ENCODE peak calls at places on chromosomes 11 and 22, in seven cellular contexts. One of them, this sample, is unnamed.

GRCh38 chr11:13384837-13385417 is 78.1 kb downstream of the BTBD10 start:
- ATAC-seq in natural killer cell treated with Interleukin-12 subunit alpha and Interleukin-12 subunit beta and Interleukin-15 and Interleukin-18, amount 100 ng/mL, for 72 hours: no peak
- ATAC-seq in left lobe of liver: peak
- ATAC-seq in upper lobe of right lung: peak
- ATAC-seq in Panc1: peak
- ATAC-seq in left cardiac atrium: no peak
- ATAC-seq in WTC11: peak
- ATAC-seq in this sample: peak

GRCh38 chr11:8186429-8186828 is 17.6 kb upstream of the RIC3 start:
- ATAC-seq in natural killer cell treated with Interleukin-12 subunit alpha and Interleukin-12 subunit beta and Interleukin-15 and Interleukin-18, amount 100 ng/mL, for 72 hours: no peak
- ATAC-seq in left lobe of liver: no peak
- ATAC-seq in upper lobe of right lung: no peak
- ATAC-seq in Panc1: no peak
- ATAC-seq in left cardiac atrium: no peak
- ATAC-seq in WTC11: no peak
- ATAC-seq in this sample: no peak

GRCh38 chr11:115126515-115127208 is 377.6 kb downstream of the CADM1 start:
- ATAC-seq in natural killer cell treated with Interleukin-12 subunit alpha and Interleukin-12 subunit beta and Interleukin-15 and Interleukin-18, amount 100 ng/mL, for 72 hours: no peak
- ATAC-seq in left lobe of liver: no peak
- ATAC-seq in upper lobe of right lung: no peak
- ATAC-seq in Panc1: no peak
- ATAC-seq in left cardiac atrium: no peak
- ATAC-seq in WTC11: no peak
- ATAC-seq in this sample: peak

GRCh38 chr11:124538019-124538418 is 5.4 kb downstream of the OR8B12 start:
- ATAC-seq in natural killer cell treated with Interleukin-12 subunit alpha and Interleukin-12 subunit beta and Interleukin-15 and Interleukin-18, amount 100 ng/mL, for 72 hours: no peak
- ATAC-seq in left lobe of liver: peak
- ATAC-seq in upper lobe of right lung: peak
- ATAC-seq in Panc1: no peak
- ATAC-seq in left cardiac atrium: peak
- ATAC-seq in WTC11: no peak
- ATAC-seq in this sample: no peak

GRCh38 chr11:93577291-93577690 is 34.1 kb upstream of the SMCO4 start:
- ATAC-seq in natural killer cell treated with Interleukin-12 subunit alpha and Interleukin-12 subunit beta and Interleukin-15 and Interleukin-18, amount 100 ng/mL, for 72 hours: no peak
- ATAC-seq in left lobe of liver: no peak
- ATAC-seq in upper lobe of right lung: no peak
- ATAC-seq in Panc1: no peak
- ATAC-seq in left cardiac atrium: no peak
- ATAC-seq in WTC11: no peak
- ATAC-seq in this sample: no peak

GRCh38 chr11:134170909-134171281 is 52.9 kb downstream of the NCAPD3 start:
- ATAC-seq in natural killer cell treated with Interleukin-12 subunit alpha and Interleukin-12 subunit beta and Interleukin-15 and Interleukin-18, amount 100 ng/mL, for 72 hours: no peak
- ATAC-seq in left lobe of liver: no peak
- ATAC-seq in upper lobe of right lung: no peak
- ATAC-seq in Panc1: no peak
- ATAC-seq in left cardiac atrium: no peak
- ATAC-seq in WTC11: no peak
- ATAC-seq in this sample: no peak

GRCh38 chr11:73528420-73528819 is 69.5 kb downstream of the FAM168A start:
- ATAC-seq in natural killer cell treated with Interleukin-12 subunit alpha and Interleukin-12 subunit beta and Interleukin-15 and Interleukin-18, amount 100 ng/mL, for 72 hours: no peak
- ATAC-seq in left lobe of liver: peak
- ATAC-seq in upper lobe of right lung: peak
- ATAC-seq in Panc1: no peak
- ATAC-seq in left cardiac atrium: no peak
- ATAC-seq in WTC11: no peak
- ATAC-seq in this sample: no peak

GRCh38 chr11:9516113-9516512 is 55.3 kb downstream of the ZNF143 start:
- ATAC-seq in natural killer cell treated with Interleukin-12 subunit alpha and Interleukin-12 subunit beta and Interleukin-15 and Interleukin-18, amount 100 ng/mL, for 72 hours: no peak
- ATAC-seq in left lobe of liver: no peak
- ATAC-seq in upper lobe of right lung: no peak
- ATAC-seq in Panc1: no peak
- ATAC-seq in left cardiac atrium: no peak
- ATAC-seq in WTC11: peak
- ATAC-seq in this sample: no peak

GRCh38 chr11:124937336-124937935 is 1.6 kb upstream of the HEPACAM start:
- ATAC-seq in natural killer cell treated with Interleukin-12 subunit alpha and Interleukin-12 subunit beta and Interleukin-15 and Interleukin-18, amount 100 ng/mL, for 72 hours: no peak
- ATAC-seq in left lobe of liver: no peak
- ATAC-seq in upper lobe of right lung: no peak
- ATAC-seq in Panc1: no peak
- ATAC-seq in left cardiac atrium: no peak
- ATAC-seq in WTC11: no peak
- ATAC-seq in this sample: no peak

GRCh38 chr22:45504703-45505341 is 2.1 kb downstream of the FBLN1 start:
- ATAC-seq in natural killer cell treated with Interleukin-12 subunit alpha and Interleukin-12 subunit beta and Interleukin-15 and Interleukin-18, amount 100 ng/mL, for 72 hours: no peak
- ATAC-seq in left lobe of liver: no peak
- ATAC-seq in upper lobe of right lung: no peak
- ATAC-seq in Panc1: peak
- ATAC-seq in left cardiac atrium: peak
- ATAC-seq in WTC11: no peak
- ATAC-seq in this sample: no peak

GRCh38 chr11:12429155-12429554 is 51.8 kb downstream of the PARVA start:
- ATAC-seq in natural killer cell treated with Interleukin-12 subunit alpha and Interleukin-12 subunit beta and Interleukin-15 and Interleukin-18, amount 100 ng/mL, for 72 hours: no peak
- ATAC-seq in left lobe of liver: no peak
- ATAC-seq in upper lobe of right lung: no peak
- ATAC-seq in Panc1: no peak
- ATAC-seq in left cardiac atrium: no peak
- ATAC-seq in WTC11: no peak
- ATAC-seq in this sample: no peak

GRCh38 chr22:23218867-23219251 is 38.5 kb downstream of the BCR start:
- ATAC-seq in natural killer cell treated with Interleukin-12 subunit alpha and Interleukin-12 subunit beta and Interleukin-15 and Interleukin-18, amount 100 ng/mL, for 72 hours: no peak
- ATAC-seq in left lobe of liver: no peak
- ATAC-seq in upper lobe of right lung: peak
- ATAC-seq in Panc1: no peak
- ATAC-seq in left cardiac atrium: no peak
- ATAC-seq in WTC11: peak
- ATAC-seq in this sample: no peak

GRCh38 chr22:17435375-17435774 is 66.1 kb downstream of the CECR2 start:
- ATAC-seq in natural killer cell treated with Interleukin-12 subunit alpha and Interleukin-12 subunit beta and Interleukin-15 and Interleukin-18, amount 100 ng/mL, for 72 hours: no peak
- ATAC-seq in left lobe of liver: no peak
- ATAC-seq in upper lobe of right lung: no peak
- ATAC-seq in Panc1: no peak
- ATAC-seq in left cardiac atrium: no peak
- ATAC-seq in WTC11: no peak
- ATAC-seq in this sample: no peak

GRCh38 chr11:11978792-11979486 is 29.5 kb downstream of the DKK3 start:
- ATAC-seq in natural killer cell treated with Interleukin-12 subunit alpha and Interleukin-12 subunit beta and Interleukin-15 and Interleukin-18, amount 100 ng/mL, for 72 hours: no peak
- ATAC-seq in left lobe of liver: no peak
- ATAC-seq in upper lobe of right lung: peak
- ATAC-seq in Panc1: peak
- ATAC-seq in left cardiac atrium: peak
- ATAC-seq in WTC11: no peak
- ATAC-seq in this sample: no peak

GRCh38 chr11:3659595-3660515 is 11.3 kb downstream of the CHRNA10 start:
- ATAC-seq in natural killer cell treated with Interleukin-12 subunit alpha and Interleukin-12 subunit beta and Interleukin-15 and Interleukin-18, amount 100 ng/mL, for 72 hours: peak
- ATAC-seq in left lobe of liver: peak
- ATAC-seq in upper lobe of right lung: no peak
- ATAC-seq in Panc1: no peak
- ATAC-seq in left cardiac atrium: no peak
- ATAC-seq in WTC11: no peak
- ATAC-seq in this sample: no peak

GRCh38 chr11:35029979-35030378 is 109.0 kb upstream of the CD44 start:
- ATAC-seq in natural killer cell treated with Interleukin-12 subunit alpha and Interleukin-12 subunit beta and Interleukin-15 and Interleukin-18, amount 100 ng/mL, for 72 hours: peak
- ATAC-seq in left lobe of liver: no peak
- ATAC-seq in upper lobe of right lung: peak
- ATAC-seq in Panc1: no peak
- ATAC-seq in left cardiac atrium: no peak
- ATAC-seq in WTC11: no peak
- ATAC-seq in this sample: peak

GRCh38 chr11:117172678-117173421 is 5.7 kb upstream of the SIDT2 start:
- ATAC-seq in natural killer cell treated with Interleukin-12 subunit alpha and Interleukin-12 subunit beta and Interleukin-15 and Interleukin-18, amount 100 ng/mL, for 72 hours: no peak
- ATAC-seq in left lobe of liver: peak
- ATAC-seq in upper lobe of right lung: peak
- ATAC-seq in Panc1: no peak
- ATAC-seq in left cardiac atrium: peak
- ATAC-seq in WTC11: no peak
- ATAC-seq in this sample: no peak

GRCh38 chr22:42990131-42990838 is 24.7 kb downstream of the PACSIN2 start:
- ATAC-seq in natural killer cell treated with Interleukin-12 subunit alpha and Interleukin-12 subunit beta and Interleukin-15 and Interleukin-18, amount 100 ng/mL, for 72 hours: no peak
- ATAC-seq in left lobe of liver: peak
- ATAC-seq in upper lobe of right lung: peak
- ATAC-seq in Panc1: peak
- ATAC-seq in left cardiac atrium: no peak
- ATAC-seq in WTC11: peak
- ATAC-seq in this sample: peak

GRCh38 chr11:93734427-93735222 is 6.7 kb downstream of the TAF1D start:
- ATAC-seq in natural killer cell treated with Interleukin-12 subunit alpha and Interleukin-12 subunit beta and Interleukin-15 and Interleukin-18, amount 100 ng/mL, for 72 hours: no peak
- ATAC-seq in left lobe of liver: no peak
- ATAC-seq in upper lobe of right lung: no peak
- ATAC-seq in Panc1: no peak
- ATAC-seq in left cardiac atrium: no peak
- ATAC-seq in WTC11: peak
- ATAC-seq in this sample: no peak

GRCh38 chr22:19568337-19569311 is 44.4 kb upstream of the CLDN5 start:
- ATAC-seq in natural killer cell treated with Interleukin-12 subunit alpha and Interleukin-12 subunit beta and Interleukin-15 and Interleukin-18, amount 100 ng/mL, for 72 hours: no peak
- ATAC-seq in left lobe of liver: no peak
- ATAC-seq in upper lobe of right lung: no peak
- ATAC-seq in Panc1: no peak
- ATAC-seq in left cardiac atrium: no peak
- ATAC-seq in WTC11: no peak
- ATAC-seq in this sample: no peak

GRCh38 chr11:114147389-114148382 is 88.2 kb downstream of the ZBTB16 start:
- ATAC-seq in natural killer cell treated with Interleukin-12 subunit alpha and Interleukin-12 subunit beta and Interleukin-15 and Interleukin-18, amount 100 ng/mL, for 72 hours: no peak
- ATAC-seq in left lobe of liver: peak
- ATAC-seq in upper lobe of right lung: peak
- ATAC-seq in Panc1: no peak
- ATAC-seq in left cardiac atrium: peak
- ATAC-seq in WTC11: no peak
- ATAC-seq in this sample: no peak

GRCh38 chr11:77269484-77270123 is 31.9 kb downstream of the GDPD4 start:
- ATAC-seq in natural killer cell treated with Interleukin-12 subunit alpha and Interleukin-12 subunit beta and Interleukin-15 and Interleukin-18, amount 100 ng/mL, for 72 hours: no peak
- ATAC-seq in left lobe of liver: no peak
- ATAC-seq in upper lobe of right lung: no peak
- ATAC-seq in Panc1: no peak
- ATAC-seq in left cardiac atrium: no peak
- ATAC-seq in WTC11: no peak
- ATAC-seq in this sample: peak

GRCh38 chr11:103322861-103323260 is 213.6 kb downstream of the DYNC2H1 start:
- ATAC-seq in natural killer cell treated with Interleukin-12 subunit alpha and Interleukin-12 subunit beta and Interleukin-15 and Interleukin-18, amount 100 ng/mL, for 72 hours: no peak
- ATAC-seq in left lobe of liver: peak
- ATAC-seq in upper lobe of right lung: no peak
- ATAC-seq in Panc1: no peak
- ATAC-seq in left cardiac atrium: no peak
- ATAC-seq in WTC11: no peak
- ATAC-seq in this sample: no peak

GRCh38 chr11:2687782-2688191 is 12.0 kb downstream of the KCNQ1OT1 start:
- ATAC-seq in natural killer cell treated with Interleukin-12 subunit alpha and Interleukin-12 subunit beta and Interleukin-15 and Interleukin-18, amount 100 ng/mL, for 72 hours: no peak
- ATAC-seq in left lobe of liver: no peak
- ATAC-seq in upper lobe of right lung: peak
- ATAC-seq in Panc1: no peak
- ATAC-seq in left cardiac atrium: peak
- ATAC-seq in WTC11: no peak
- ATAC-seq in this sample: no peak

GRCh38 chr11:1349074-1349931 is 39.9 kb upstream of the TOLLIP start:
- ATAC-seq in natural killer cell treated with Interleukin-12 subunit alpha and Interleukin-12 subunit beta and Interleukin-15 and Interleukin-18, amount 100 ng/mL, for 72 hours: no peak
- ATAC-seq in left lobe of liver: no peak
- ATAC-seq in upper lobe of right lung: no peak
- ATAC-seq in Panc1: no peak
- ATAC-seq in left cardiac atrium: no peak
- ATAC-seq in WTC11: peak
- ATAC-seq in this sample: no peak

GRCh38 chr11:46677991-46678740 is 22.3 kb downstream of the ARHGAP1 start:
- ATAC-seq in natural killer cell treated with Interleukin-12 subunit alpha and Interleukin-12 subunit beta and Interleukin-15 and Interleukin-18, amount 100 ng/mL, for 72 hours: no peak
- ATAC-seq in left lobe of liver: no peak
- ATAC-seq in upper lobe of right lung: no peak
- ATAC-seq in Panc1: no peak
- ATAC-seq in left cardiac atrium: no peak
- ATAC-seq in WTC11: peak
- ATAC-seq in this sample: no peak

GRCh38 chr22:48496987-48497650 is 1330.6 kb downstream of the BRD1 start:
- ATAC-seq in natural killer cell treated with Interleukin-12 subunit alpha and Interleukin-12 subunit beta and Interleukin-15 and Interleukin-18, amount 100 ng/mL, for 72 hours: no peak
- ATAC-seq in left lobe of liver: no peak
- ATAC-seq in upper lobe of right lung: no peak
- ATAC-seq in Panc1: no peak
- ATAC-seq in left cardiac atrium: no peak
- ATAC-seq in WTC11: no peak
- ATAC-seq in this sample: no peak

GRCh38 chr22:40743740-40744139 is 64.5 kb downstream of the MCHR1 start:
- ATAC-seq in natural killer cell treated with Interleukin-12 subunit alpha and Interleukin-12 subunit beta and Interleukin-15 and Interleukin-18, amount 100 ng/mL, for 72 hours: no peak
- ATAC-seq in left lobe of liver: no peak
- ATAC-seq in upper lobe of right lung: no peak
- ATAC-seq in Panc1: no peak
- ATAC-seq in left cardiac atrium: no peak
- ATAC-seq in WTC11: no peak
- ATAC-seq in this sample: no peak

GRCh38 chr11:132114185-132114584 is 743.8 kb downstream of the NTM start:
- ATAC-seq in natural killer cell treated with Interleukin-12 subunit alpha and Interleukin-12 subunit beta and Interleukin-15 and Interleukin-18, amount 100 ng/mL, for 72 hours: no peak
- ATAC-seq in left lobe of liver: peak
- ATAC-seq in upper lobe of right lung: peak
- ATAC-seq in Panc1: peak
- ATAC-seq in left cardiac atrium: peak
- ATAC-seq in WTC11: peak
- ATAC-seq in this sample: no peak

GRCh38 chr11:28483072-28483867 is 375.1 kb downstream of the METTL15 start:
- ATAC-seq in natural killer cell treated with Interleukin-12 subunit alpha and Interleukin-12 subunit beta and Interleukin-15 and Interleukin-18, amount 100 ng/mL, for 72 hours: no peak
- ATAC-seq in left lobe of liver: no peak
- ATAC-seq in upper lobe of right lung: no peak
- ATAC-seq in Panc1: no peak
- ATAC-seq in left cardiac atrium: no peak
- ATAC-seq in WTC11: no peak
- ATAC-seq in this sample: no peak

GRCh38 chr22:27115816-27116256 is 458.4 kb downstream of the MIAT start:
- ATAC-seq in natural killer cell treated with Interleukin-12 subunit alpha and Interleukin-12 subunit beta and Interleukin-15 and Interleukin-18, amount 100 ng/mL, for 72 hours: no peak
- ATAC-seq in left lobe of liver: peak
- ATAC-seq in upper lobe of right lung: no peak
- ATAC-seq in Panc1: no peak
- ATAC-seq in left cardiac atrium: no peak
- ATAC-seq in WTC11: no peak
- ATAC-seq in this sample: no peak

GRCh38 chr11:102620858-102621561 is 4.1 kb downstream of the MMP20 start:
- ATAC-seq in natural killer cell treated with Interleukin-12 subunit alpha and Interleukin-12 subunit beta and Interleukin-15 and Interleukin-18, amount 100 ng/mL, for 72 hours: peak
- ATAC-seq in left lobe of liver: no peak
- ATAC-seq in upper lobe of right lung: peak
- ATAC-seq in Panc1: peak
- ATAC-seq in left cardiac atrium: no peak
- ATAC-seq in WTC11: no peak
- ATAC-seq in this sample: no peak

GRCh38 chr22:49647346-49648026 is 180.2 kb downstream of the BRD1 start:
- ATAC-seq in natural killer cell treated with Interleukin-12 subunit alpha and Interleukin-12 subunit beta and Interleukin-15 and Interleukin-18, amount 100 ng/mL, for 72 hours: no peak
- ATAC-seq in left lobe of liver: peak
- ATAC-seq in upper lobe of right lung: no peak
- ATAC-seq in Panc1: peak
- ATAC-seq in left cardiac atrium: no peak
- ATAC-seq in WTC11: no peak
- ATAC-seq in this sample: no peak

GRCh38 chr11:69971741-69972140 is 106.4 kb upstream of the ANO1 start:
- ATAC-seq in natural killer cell treated with Interleukin-12 subunit alpha and Interleukin-12 subunit beta and Interleukin-15 and Interleukin-18, amount 100 ng/mL, for 72 hours: no peak
- ATAC-seq in left lobe of liver: no peak
- ATAC-seq in upper lobe of right lung: no peak
- ATAC-seq in Panc1: no peak
- ATAC-seq in left cardiac atrium: no peak
- ATAC-seq in WTC11: no peak
- ATAC-seq in this sample: no peak

This sample was measured in activated T-helper 17 cell treated with anti-CD3 and anti-CD28 coated beads, Interleukin-2, amount 50 U/mL, for 72 hours.